ENCODE peak calls at places on chromosomes 3 and 15, in eight cellular contexts. U is tibial nerve, M is right cardiac atrium, Y is lower lobe of right lung, V is osteoblast, B is mesendoderm, A is cardiac muscle cell, X is Caco-2. Q is an unnamed sample. For H3K4me1, the result is how much of the 10 kb centered on the place peaks cover.

GRCh38 chr3:194984624-194985023 is 286.3 kb downstream of the XXYLT1 start:
- DNase-seq in U (no peak), M (no peak), Y (no peak), V (no peak), B (no peak), A (no peak), X (no peak), Q (no peak)

GRCh38 chr15:96070636-96071035 is 259.9 kb upstream of the NR2F2 start:
- DNase-seq in U (no peak), M (no peak), Y (no peak), V (peak), B (no peak), A (no peak), X (peak), Q (no peak)

GRCh38 chr3:53844262-53845102 is 1.7 kb downstream of the CHDH start:
- DNase-seq in U (no peak), M (no peak), Y (no peak), V (no peak), B (no peak), A (no peak), X (no peak), Q (no peak)

GRCh38 chr15:57947781-57948180 is 117.7 kb downstream of the ALDH1A2 start:
- DNase-seq in U (no peak), M (peak), Y (no peak), V (no peak), B (peak), A (peak), X (no peak), Q (no peak)

GRCh38 chr3:123884258-123884831 is at the start of gene MYLK:
- DNase-seq in U (peak), M (peak), Y (peak), V (peak), B (peak), A (peak), X (peak), Q (no peak)

GRCh38 chr15:68425428-68426060 is 6.4 kb downstream of the ITGA11 start:
- DNase-seq in U (no peak), M (no peak), Y (no peak), V (peak), B (no peak), A (no peak), X (no peak), Q (no peak)

GRCh38 chr3:187918081-187918644 is 172.9 kb upstream of the BCL6 start:
- DNase-seq in U (no peak), M (no peak), Y (no peak), V (no peak), B (no peak), A (no peak), X (no peak), Q (no peak)

GRCh38 chr3:37934631-37935289 is 55.8 kb upstream of the VILL start:
- DNase-seq in U (no peak), M (no peak), Y (no peak), V (no peak), B (no peak), A (no peak), X (no peak), Q (no peak)

GRCh38 chr3:21544076-21544462 is 206.9 kb downstream of the ZNF385D start:
- DNase-seq in U (no peak), M (no peak), Y (no peak), V (no peak), B (no peak), A (no peak), X (no peak), Q (no peak)

GRCh38 chr3:157294444-157294843 is 134.5 kb upstream of the CCNL1 start:
- DNase-seq in U (no peak), M (no peak), Y (no peak), V (no peak), B (no peak), A (no peak), X (no peak), Q (no peak)

GRCh38 chr3:150411106-150411460 is 3.0 kb downstream of the TSC22D2 start:
- DNase-seq in U (no peak), M (no peak), Y (no peak), V (no peak), B (no peak), A (no peak), X (no peak), Q (no peak)

GRCh38 chr15:38690737-38691332 is 126.2 kb upstream of the RASGRP1 start:
- DNase-seq in U (peak), M (peak), Y (peak), V (peak), B (peak), A (peak), X (peak), Q (peak)

GRCh38 chr15:90818251-90819210 is 49.9 kb upstream of the FURIN start:
- DNase-seq in U (no peak), M (no peak), Y (peak), V (peak), B (peak), A (no peak), X (peak), Q (no peak)

GRCh38 chr3:148582126-148582525 is 115.6 kb upstream of the AGTR1 start:
- DNase-seq in U (no peak), M (no peak), Y (no peak), V (no peak), B (no peak), A (no peak), X (no peak), Q (no peak)

GRCh38 chr15:99121691-99122410 is 17.0 kb downstream of the SYNM start:
- DNase-seq in U (no peak), M (no peak), Y (no peak), V (no peak), B (no peak), A (no peak), X (no peak), Q (no peak)
- H3K4me1 ChIP-seq in U (under half), M (under half), Y (under half), V (under half), B (under half), A (under half), X (under half), Q (under half)

GRCh38 chr3:30632065-30632464 is 25.7 kb downstream of the TGFBR2 start:
- DNase-seq in U (no peak), M (no peak), Y (no peak), V (no peak), B (no peak), A (no peak), X (no peak), Q (no peak)
- H3K4me1 ChIP-seq in U (half or more), M (under half), Y (half or more), V (under half), B (under half), A (under half), X (under half), Q (under half)

DNA sequence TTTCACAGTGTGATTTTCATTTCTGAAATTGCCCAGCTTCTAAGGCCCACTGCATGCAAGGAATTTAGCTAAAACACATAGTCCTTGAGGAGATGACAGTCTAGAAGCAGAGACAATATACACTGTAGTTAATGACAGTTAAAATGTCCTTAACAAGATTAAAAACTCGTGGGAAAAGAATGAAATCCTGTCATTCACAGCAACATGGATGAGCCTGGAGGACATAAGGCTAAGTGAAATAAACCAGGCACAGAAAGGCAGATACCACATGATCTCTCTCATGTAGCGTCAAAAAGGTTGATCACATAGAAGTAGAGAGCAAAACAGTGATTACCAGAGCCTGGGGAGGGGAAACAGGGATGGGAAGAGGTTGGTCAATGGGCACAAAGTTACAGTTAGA is 36.3 kb upstream of the GOLGA8J start:
- DNase-seq in U (no peak), M (no peak), Y (no peak), V (no peak), B (no peak), A (no peak), X (no peak), Q (no peak)
- H3K4me1 ChIP-seq in U (under half), M (under half), Y (under half), V (under half), B (under half), A (under half), X (under half), Q (under half)

DNA sequence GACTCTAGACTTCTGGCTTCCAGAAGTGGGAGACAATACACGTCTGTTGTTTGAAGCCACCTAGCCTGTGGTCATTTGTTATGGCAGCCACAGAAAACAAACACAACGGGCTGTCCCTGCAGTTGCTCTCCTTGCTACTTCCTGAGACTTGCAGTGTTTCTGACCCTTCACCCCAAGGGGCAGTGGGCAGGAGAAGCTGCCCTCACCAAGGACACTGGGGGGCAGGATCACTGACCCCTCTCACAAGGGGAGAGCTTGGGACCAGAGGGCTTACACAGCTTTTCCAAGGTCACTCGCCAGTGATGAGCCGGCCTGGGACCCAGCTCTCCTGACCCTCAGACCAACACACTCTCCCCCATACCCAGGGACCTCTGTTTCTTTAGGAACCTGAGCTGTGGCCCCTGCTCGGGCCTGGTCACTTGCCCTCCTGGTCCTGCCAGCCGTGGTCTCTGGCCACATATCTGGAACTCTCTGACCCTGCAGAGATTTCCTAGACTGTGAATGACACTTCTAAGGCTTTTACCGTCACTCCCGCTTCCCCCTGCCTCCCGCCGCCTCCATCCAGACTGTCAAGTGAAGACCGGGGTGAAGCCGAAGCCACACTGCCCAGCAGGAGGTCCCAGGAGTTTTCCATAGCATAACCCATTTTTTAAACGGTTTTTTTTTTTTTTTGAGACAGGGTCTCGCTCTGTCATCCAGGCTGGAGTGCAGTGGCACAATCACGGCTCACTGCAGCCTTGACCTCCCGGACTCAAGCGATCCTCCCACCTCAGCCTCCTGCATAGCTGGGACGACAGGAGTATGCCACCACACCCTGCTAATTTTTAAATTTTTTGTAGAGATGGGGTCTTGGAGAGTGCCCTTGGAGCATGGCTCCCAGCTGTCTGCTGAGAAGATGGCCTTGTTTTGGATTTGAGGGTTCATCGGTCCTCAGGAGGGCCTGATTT is 4.4 kb downstream of the ATP2B2 start:
- DNase-seq in U (no peak), M (no peak), Y (no peak), V (no peak), B (no peak), A (no peak), X (no peak), Q (no peak)
- H3K4me1 ChIP-seq in U (under half), M (under half), Y (under half), V (under half), B (under half), A (under half), X (under half), Q (under half)

DNA sequence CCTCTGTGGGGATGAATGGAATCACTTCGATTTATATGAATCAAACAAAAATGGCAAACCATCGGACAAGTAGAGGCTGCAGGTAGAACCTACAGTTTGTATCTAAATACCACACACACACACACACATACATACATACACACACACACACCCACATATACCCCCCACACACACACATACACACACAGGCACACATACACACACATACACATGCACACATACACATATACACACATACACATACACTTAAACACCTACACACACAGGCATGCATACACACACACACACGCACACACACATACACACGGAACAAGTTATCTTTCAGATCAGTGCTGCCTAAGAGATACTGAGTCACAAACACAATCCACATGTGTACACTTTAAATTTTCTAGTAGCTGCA is 24.3 kb downstream of the HEG1 start:
- DNase-seq in U (no peak), M (no peak), Y (no peak), V (no peak), B (no peak), A (no peak), X (no peak), Q (no peak)
- H3K4me1 ChIP-seq in U (under half), M (under half), Y (under half), V (under half), B (under half), A (under half), X (under half), Q (under half)

DNA sequence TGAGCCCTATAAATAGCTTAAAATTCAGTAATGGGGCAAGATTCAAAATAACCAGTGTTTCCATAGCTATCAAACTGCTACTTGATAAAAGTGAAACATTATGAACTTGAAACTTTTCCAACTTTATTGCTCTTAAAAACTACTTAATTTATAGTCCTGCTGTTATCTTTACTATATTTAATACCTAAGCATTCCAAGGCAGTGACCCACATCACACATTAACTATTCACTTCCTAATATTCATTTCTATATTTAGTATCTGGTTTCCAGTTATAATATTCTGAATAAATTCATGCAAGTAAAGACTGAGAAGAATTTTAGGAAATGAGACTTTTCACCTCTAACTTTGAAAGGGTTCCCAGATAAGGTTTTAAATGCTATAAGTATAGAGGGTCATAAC is 64.9 kb downstream of the UACA start:
- DNase-seq in U (no peak), M (no peak), Y (no peak), V (no peak), B (no peak), A (no peak), X (no peak), Q (no peak)
- H3K4me1 ChIP-seq in U (under half), M (under half), Y (under half), V (half or more), B (under half), A (half or more), X (half or more), Q (under half)

GRCh38 chr3:61811652-61812051 is 250.3 kb downstream of the PTPRG start:
- DNase-seq in U (no peak), M (no peak), Y (no peak), V (no peak), B (no peak), A (no peak), X (no peak), Q (no peak)

GRCh38 chr3:61812085-61812484 is 250.7 kb downstream of the PTPRG start:
- DNase-seq in U (no peak), M (no peak), Y (no peak), V (no peak), B (no peak), A (no peak), X (no peak), Q (no peak)

GRCh38 chr3:61809879-61810278 is 248.5 kb downstream of the PTPRG start:
- DNase-seq in U (peak), M (peak), Y (no peak), V (no peak), B (no peak), A (peak), X (no peak), Q (no peak)

GRCh38 chr3:61812517-61812916 is 251.1 kb downstream of the PTPRG start:
- DNase-seq in U (no peak), M (no peak), Y (no peak), V (no peak), B (peak), A (no peak), X (no peak), Q (no peak)

GRCh38 chr3:61810953-61811497 is 249.7 kb downstream of the PTPRG start:
- DNase-seq in U (no peak), M (no peak), Y (no peak), V (no peak), B (no peak), A (no peak), X (no peak), Q (no peak)
- H3K4me1 ChIP-seq in U (under half), M (under half), Y (under half), V (under half), B (under half), A (half or more), X (under half), Q (under half)

GRCh38 chr15:66388057-66388363 is 1.3 kb downstream of the MAP2K1 start:
- DNase-seq in U (no peak), M (no peak), Y (no peak), V (no peak), B (no peak), A (no peak), X (no peak), Q (no peak)

GRCh38 chr15:66387176-66388056 is 704 bp downstream of the MAP2K1 start:
- DNase-seq in U (peak), M (peak), Y (peak), V (peak), B (peak), A (peak), X (peak), Q (peak)

GRCh38 chr15:66389859-66390382 is 3.2 kb downstream of the MAP2K1 start:
- DNase-seq in U (no peak), M (no peak), Y (no peak), V (no peak), B (no peak), A (no peak), X (no peak), Q (peak)

GRCh38 chr15:66389098-66389858 is 2.6 kb downstream of the MAP2K1 start:
- DNase-seq in U (no peak), M (no peak), Y (no peak), V (no peak), B (no peak), A (no peak), X (no peak), Q (no peak)

DNA sequence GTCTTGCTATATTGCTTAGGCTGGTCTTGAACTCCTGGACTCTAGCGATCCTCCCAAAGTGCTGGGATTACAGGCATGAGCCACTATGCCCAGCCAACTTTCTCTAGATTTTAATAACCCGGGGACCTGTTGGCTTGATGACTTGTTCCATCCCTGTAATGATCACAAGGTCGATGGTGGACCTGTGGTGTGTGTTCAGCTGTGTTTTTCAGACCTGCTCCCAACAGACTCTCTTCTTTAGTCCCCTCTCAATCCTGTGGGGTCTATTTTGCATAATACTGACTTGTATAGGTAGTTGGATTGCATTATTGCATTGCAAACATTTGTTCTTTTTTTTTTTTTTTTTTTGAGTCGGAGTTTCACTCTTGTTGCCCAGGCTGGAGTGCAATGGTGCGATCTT is 1.9 kb downstream of the MAP2K1 start:
- DNase-seq in U (no peak), M (no peak), Y (no peak), V (no peak), B (no peak), A (no peak), X (no peak), Q (no peak)
- H3K4me1 ChIP-seq in U (under half), M (under half), Y (under half), V (under half), B (under half), A (under half), X (under half), Q (under half)

GRCh38 chr15:52656412-52656811 is 22.8 kb downstream of the ATOSA start:
- DNase-seq in U (no peak), M (no peak), Y (no peak), V (no peak), B (no peak), A (no peak), X (no peak), Q (no peak)
- H3K4me1 ChIP-seq in U (under half), M (under half), Y (half or more), V (half or more), B (under half), A (under half), X (under half), Q (under half)

GRCh38 chr15:62844564-62845235 is 197.8 kb upstream of the TPM1 start:
- DNase-seq in U (no peak), M (no peak), Y (no peak), V (no peak), B (peak), A (peak), X (no peak), Q (no peak)

GRCh38 chr15:62846805-62847481 is 195.6 kb upstream of the TPM1 start:
- DNase-seq in U (no peak), M (no peak), Y (no peak), V (no peak), B (no peak), A (no peak), X (no peak), Q (no peak)

GRCh38 chr15:62847900-62848489 is 194.6 kb upstream of the TPM1 start:
- DNase-seq in U (peak), M (peak), Y (peak), V (peak), B (peak), A (peak), X (peak), Q (no peak)

GRCh38 chr15:62846131-62846804 is 196.3 kb upstream of the TPM1 start:
- DNase-seq in U (no peak), M (no peak), Y (no peak), V (no peak), B (no peak), A (no peak), X (no peak), Q (no peak)

GRCh38 chr15:62845239-62846126 is 197.1 kb upstream of the TPM1 start:
- DNase-seq in U (no peak), M (no peak), Y (no peak), V (no peak), B (peak), A (no peak), X (peak), Q (peak)
- H3K4me1 ChIP-seq in U (under half), M (under half), Y (under half), V (under half), B (under half), A (under half), X (under half), Q (under half)